ENCODE peak calls at places on chromosomes 7 and 10, in four cellular contexts. L is substantia nigra, D is GM23248, C is GM06990. G is an unnamed sample.

GRCh38 chr10:90587081-90587491 is 270.8 kb downstream of the HTR7 start:
- DNase-seq in L (no peak), D (no peak), C (no peak), G (no peak)

GRCh38 chr10:117535752-117536358 is 6.7 kb upstream of the EMX2 start:
- DNase-seq in L (no peak), D (peak), C (no peak), G (no peak)

GRCh38 chr10:91022390-91022789 is 101.5 kb upstream of the ANKRD1 start:
- DNase-seq in L (no peak), D (no peak), C (no peak), G (no peak)

GRCh38 chr7:34718867-34719266 is 60.8 kb downstream of the NPSR1 start:
- DNase-seq in L (no peak), D (no peak), C (no peak), G (no peak)

GRCh38 chr10:28708921-28709461 is 31.7 kb downstream of the BAMBI start:
- DNase-seq in L (no peak), D (no peak), C (no peak), G (no peak)

GRCh38 chr7:13879994-13880686 is 109.3 kb downstream of the ETV1 start:
- DNase-seq in L (no peak), D (peak), C (no peak), G (no peak)

GRCh38 chr10:72073677-72074412 is 14.5 kb downstream of the SPOCK2 start:
- DNase-seq in L (no peak), D (no peak), C (no peak), G (no peak)

GRCh38 chr10:80511984-80512634 is 25.6 kb upstream of the SH2D4B start:
- DNase-seq in L (no peak), D (no peak), C (no peak), G (no peak)

GRCh38 chr7:26865094-26865388 is 651 bp upstream of the SKAP2 start:
- DNase-seq in L (no peak), D (peak), C (no peak), G (no peak)

GRCh38 chr10:77070892-77071595 is 566.6 kb downstream of the KCNMA1 start:
- DNase-seq in L (no peak), D (no peak), C (no peak), G (no peak)

GRCh38 chr10:67268146-67268545 is 342.3 kb downstream of the LRRTM3 start:
- DNase-seq in L (no peak), D (no peak), C (no peak), G (no peak)

GRCh38 chr7:36794689-36795088 is 70.4 kb upstream of the AOAH start:
- DNase-seq in L (no peak), D (no peak), C (no peak), G (no peak)

GRCh38 chr10:30581779-30582380 is 47.7 kb downstream of the LYZL2 start:
- DNase-seq in L (no peak), D (peak), C (no peak), G (no peak)

GRCh38 chr10:15796098-15796759 is 64.1 kb downstream of the MINDY3 start:
- DNase-seq in L (no peak), D (no peak), C (no peak), G (no peak)

GRCh38 chr10:50400694-50401093 is 149.4 kb upstream of the ASAH2 start:
- DNase-seq in L (no peak), D (no peak), C (no peak), G (no peak)

GRCh38 chr10:13815766-13816165 is 229.0 kb downstream of the PRPF18 start:
- DNase-seq in L (no peak), D (peak), C (no peak), G (no peak)

GRCh38 chr10:127486355-127486754 is 62.8 kb upstream of the NPS start:
- DNase-seq in L (no peak), D (no peak), C (no peak), G (no peak)

GRCh38 chr10:78658645-78659632 is 409.8 kb upstream of the ZMIZ1 start:
- DNase-seq in L (no peak), D (no peak), C (peak), G (no peak)

GRCh38 chr10:22414146-22414545 is 68.8 kb downstream of the SPAG6 start:
- DNase-seq in L (no peak), D (no peak), C (no peak), G (no peak)

GRCh38 chr10:103188853-103189252 is 4.2 kb downstream of the NT5C2 start:
- DNase-seq in L (no peak), D (peak), C (no peak), G (no peak)

GRCh38 chr7:416761-417624 is 102.7 kb downstream of the PDGFA start:
- DNase-seq in L (no peak), D (no peak), C (no peak), G (no peak)

GRCh38 chr10:107865691-107866090 is 701.2 kb upstream of the SORCS1 start:
- DNase-seq in L (no peak), D (no peak), C (no peak), G (no peak)

GRCh38 chr10:1454428-1454827 is 282.9 kb downstream of the ADARB2 start:
- DNase-seq in L (no peak), D (no peak), C (peak), G (no peak)

GRCh38 chr10:93493162-93493561 is 3.2 kb upstream of the CEP55 start:
- DNase-seq in L (no peak), D (no peak), C (no peak), G (no peak)

GRCh38 chr7:100348805-100349204 is 9.1 kb upstream of the PILRB start:
- DNase-seq in L (no peak), D (no peak), C (no peak), G (no peak)

GRCh38 chr7:41476117-41476803 is 226.6 kb downstream of the INHBA start:
- DNase-seq in L (no peak), D (no peak), C (no peak), G (no peak)

GRCh38 chr10:7942859-7943258 is 111.6 kb upstream of the GATA3 start:
- DNase-seq in L (no peak), D (no peak), C (no peak), G (no peak)

GRCh38 chr10:113425596-113425995 is 127.3 kb upstream of the HABP2 start:
- DNase-seq in L (no peak), D (no peak), C (no peak), G (no peak)

GRCh38 chr7:134826105-134826504 is 46.7 kb downstream of the CALD1 start:
- DNase-seq in L (no peak), D (peak), C (no peak), G (no peak)

GRCh38 chr7:131674131-131674530 is 117.7 kb upstream of the PODXL start:
- DNase-seq in L (no peak), D (no peak), C (no peak), G (no peak)

GRCh38 chr7:92639213-92639896 is 49.2 kb upstream of the FAM133B start:
- DNase-seq in L (no peak), D (peak), C (no peak), G (no peak)

GRCh38 chr7:55449992-55450535 is 84.9 kb downstream of the LANCL2 start:
- DNase-seq in L (no peak), D (no peak), C (no peak), G (no peak)

GRCh38 chr7:84906889-84907288 is 280.0 kb downstream of the SEMA3D start:
- DNase-seq in L (no peak), D (no peak), C (no peak), G (no peak)

GRCh38 chr7:985915-986741 is 3.1 kb downstream of the CYP2W1 start:
- DNase-seq in L (no peak), D (peak), C (no peak), G (no peak)

GRCh38 chr7:138797715-138798320 is at the start of the genes ATP6V0A4 and TMEM213:
- DNase-seq in L (no peak), D (no peak), C (no peak), G (no peak)

GRCh38 chr7:2099036-2099957 is 133.4 kb downstream of the MAD1L1 start:
- DNase-seq in L (no peak), D (peak), C (peak), G (peak)

GRCh38 chr7:4131043-4131442 is 551.1 kb upstream of the FOXK1 start:
- DNase-seq in L (no peak), D (no peak), C (no peak), G (no peak)

GRCh38 chr10:127149613-127150081 is 46.7 kb downstream of the INSYN2A start:
- DNase-seq in L (no peak), D (peak), C (no peak), G (no peak)

GRCh38 chr10:104122273-104123107 is 519 bp downstream of the SFR1 start:
- DNase-seq in L (no peak), D (peak), C (no peak), G (no peak)

GRCh38 chr7:55546826-55547225 is 25.5 kb downstream of the VOPP1 start:
- DNase-seq in L (no peak), D (peak), C (no peak), G (no peak)